ENCODE peak calls at places on chromosomes 5 and 9, in four cellular contexts. I is cardiac muscle cell, O is Peyer's patch, T is PC-3. F is an unnamed sample. For H3K4me1, the result is how much of the 10 kb centered on the place peaks cover.

GRCh38 chr5:16803831-16804230 is 132.3 kb downstream of the MYO10 start:
- DNase-seq in I (no peak), T (no peak), O (no peak), F (no peak)

GRCh38 chr9:35051069-35051967 is 21.1 kb downstream of the VCP start:
- DNase-seq in I (peak), O (peak), T (peak), F (no peak)

GRCh38 chr9:17795708-17796107 is 216.8 kb downstream of the SH3GL2 start:
- DNase-seq in I (no peak), O (no peak), T (no peak), F (no peak)

GRCh38 chr9:126449725-126450443 is 123.3 kb downstream of the MVB12B start:
- DNase-seq in O (no peak), T (no peak), I (no peak), F (no peak)

GRCh38 chr9:23598994-23599393 is 227.0 kb downstream of the ELAVL2 start:
- DNase-seq in I (no peak), O (no peak), T (peak), F (no peak)

GRCh38 chr5:155148694-155149093 is 135.1 kb downstream of the KIF4B start:
- DNase-seq in T (no peak), I (no peak), O (no peak), F (no peak)

GRCh38 chr5:109411627-109412026 is 1.9 kb upstream of the PJA2 start:
- DNase-seq in T (peak), O (no peak), I (no peak), F (no peak)

GRCh38 chr9:128203842-128204551 is 818 bp downstream of the DNM1 start:
- DNase-seq in I (peak), O (no peak), T (peak), F (peak)

GRCh38 chr9:31639444-31639843 is 745.0 kb upstream of the ACO1 start:
- DNase-seq in O (no peak), I (no peak), T (no peak), F (no peak)

GRCh38 chr5:45695680-45696093 is 493 bp downstream of the HCN1 start:
- DNase-seq in I (peak), T (no peak), O (no peak), F (no peak)

GRCh38 chr9:23492126-23493002 is 333.7 kb downstream of the ELAVL2 start:
- DNase-seq in I (peak), O (no peak), T (peak), F (no peak)

GRCh38 chr5:154380263-154380662 is 65.5 kb upstream of the SAP30L start:
- DNase-seq in T (no peak), O (no peak), I (no peak), F (no peak)

GRCh38 chr5:61329729-61330128 is 2.3 kb upstream of the ZSWIM6 start:
- DNase-seq in O (no peak), I (no peak), T (peak), F (no peak)

GRCh38 chr9:127783111-127783621 is 2.7 kb upstream of the CDK9 start:
- DNase-seq in T (no peak), O (peak), I (no peak), F (peak)

GRCh38 chr5:84119252-84119651 is 265.4 kb downstream of the EDIL3 start:
- DNase-seq in I (no peak), T (peak), O (no peak), F (no peak)
- H3K4me1 ChIP-seq in I (under half), T (under half), O (under half), F (under half)

GRCh38 chr9:8871396-8871795 is 1071.8 kb upstream of the DMAC1 start:
- DNase-seq in T (no peak), O (no peak), I (peak), F (no peak)
- H3K4me3 ChIP-seq in T (no peak), O (no peak), I (no peak), F (no peak)

GRCh38 chr9:134055981-134056461 is 11.8 kb downstream of the BRD3 start:
- DNase-seq in T (peak), I (no peak), O (peak), F (peak)
- H3K4me1 ChIP-seq in T (under half), I (under half), O (under half), F (under half)

GRCh38 chr9:22446589-22446949 is at the start of gene DMRTA1:
- DNase-seq in T (peak), O (peak), I (peak), F (peak)
- H3K4me3 ChIP-seq in T (peak), O (peak), I (peak), F (peak)

DNA sequence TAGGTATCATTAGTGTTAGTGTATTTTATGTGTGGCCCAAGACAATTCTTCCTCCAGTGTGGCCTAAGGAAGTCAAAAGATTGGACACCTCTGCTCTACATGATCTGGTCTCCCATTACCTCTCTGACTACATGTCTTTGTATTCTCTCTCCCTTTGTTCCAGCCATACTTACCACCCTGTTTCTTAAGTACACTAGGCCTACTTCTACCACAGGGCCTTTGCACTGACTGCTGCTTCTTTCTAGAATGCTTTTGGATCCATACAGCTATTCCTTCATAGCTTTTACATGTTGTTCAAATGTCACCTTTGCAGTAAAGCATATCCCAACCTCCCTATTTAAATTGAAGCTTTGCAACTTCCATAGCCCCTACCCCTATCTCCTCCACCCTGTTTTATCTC is 5.4 kb downstream of the XRCC4 start:
- DNase-seq in O (no peak), I (no peak), T (no peak), F (no peak)
- H3K4me1 ChIP-seq in O (under half), I (under half), T (under half), F (under half)

GRCh38 chr9:137175345-137175961 is 3.6 kb upstream of the TMEM210 start:
- DNase-seq in I (no peak), T (no peak), O (no peak), F (no peak)
- H3K4me3 ChIP-seq in I (no peak), T (no peak), O (no peak), F (no peak)

GRCh38 chr5:172127581-172127980 is 60.4 kb downstream of the STK10 start:
- DNase-seq in T (no peak), O (peak), I (no peak), F (no peak)
- H3K4me1 ChIP-seq in T (under half), O (under half), I (under half), F (under half)

DNA sequence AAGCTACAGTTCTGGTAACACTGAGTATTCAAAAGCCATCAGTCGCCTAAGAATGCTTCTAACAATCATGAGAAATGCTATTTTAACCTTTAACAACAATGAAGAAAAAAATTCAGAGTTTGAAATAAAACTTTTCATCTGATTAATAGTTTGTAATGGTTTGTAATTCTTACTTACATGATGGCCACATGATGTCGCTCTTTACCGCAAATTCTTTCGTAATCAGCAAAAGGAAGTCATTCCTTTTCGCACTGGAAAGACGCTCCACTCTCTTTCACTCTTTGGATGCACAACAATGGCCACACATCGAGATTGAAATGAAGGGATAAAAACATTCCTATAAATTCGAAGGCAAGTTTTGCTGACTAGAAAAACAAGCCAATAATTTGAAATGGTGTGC is at the start of gene PCDHA7:
- DNase-seq in I (no peak), O (no peak), T (no peak), F (no peak)
- H3K4me3 ChIP-seq in I (no peak), O (no peak), T (no peak), F (peak)

GRCh38 chr5:95907740-95908706 is 53.6 kb downstream of the ELL2 start:
- DNase-seq in I (no peak), T (no peak), O (no peak), F (no peak)
- H3K4me1 ChIP-seq in I (under half), T (under half), O (under half), F (under half)

GRCh38 chr5:37836173-37837100 is 3.4 kb downstream of the GDNF start:
- DNase-seq in O (no peak), I (peak), T (peak), F (no peak)

GRCh38 chr5:37835400-37835973 is 4.4 kb downstream of the GDNF start:
- DNase-seq in T (no peak), O (no peak), I (no peak), F (no peak)

GRCh38 chr5:37833990-37834389 is 5.9 kb downstream of the GDNF start:
- DNase-seq in O (no peak), T (no peak), I (peak), F (no peak)

GRCh38 chr5:37837101-37838032 is 2.5 kb downstream of the GDNF start:
- DNase-seq in O (peak), T (peak), I (peak), F (peak)

DNA sequence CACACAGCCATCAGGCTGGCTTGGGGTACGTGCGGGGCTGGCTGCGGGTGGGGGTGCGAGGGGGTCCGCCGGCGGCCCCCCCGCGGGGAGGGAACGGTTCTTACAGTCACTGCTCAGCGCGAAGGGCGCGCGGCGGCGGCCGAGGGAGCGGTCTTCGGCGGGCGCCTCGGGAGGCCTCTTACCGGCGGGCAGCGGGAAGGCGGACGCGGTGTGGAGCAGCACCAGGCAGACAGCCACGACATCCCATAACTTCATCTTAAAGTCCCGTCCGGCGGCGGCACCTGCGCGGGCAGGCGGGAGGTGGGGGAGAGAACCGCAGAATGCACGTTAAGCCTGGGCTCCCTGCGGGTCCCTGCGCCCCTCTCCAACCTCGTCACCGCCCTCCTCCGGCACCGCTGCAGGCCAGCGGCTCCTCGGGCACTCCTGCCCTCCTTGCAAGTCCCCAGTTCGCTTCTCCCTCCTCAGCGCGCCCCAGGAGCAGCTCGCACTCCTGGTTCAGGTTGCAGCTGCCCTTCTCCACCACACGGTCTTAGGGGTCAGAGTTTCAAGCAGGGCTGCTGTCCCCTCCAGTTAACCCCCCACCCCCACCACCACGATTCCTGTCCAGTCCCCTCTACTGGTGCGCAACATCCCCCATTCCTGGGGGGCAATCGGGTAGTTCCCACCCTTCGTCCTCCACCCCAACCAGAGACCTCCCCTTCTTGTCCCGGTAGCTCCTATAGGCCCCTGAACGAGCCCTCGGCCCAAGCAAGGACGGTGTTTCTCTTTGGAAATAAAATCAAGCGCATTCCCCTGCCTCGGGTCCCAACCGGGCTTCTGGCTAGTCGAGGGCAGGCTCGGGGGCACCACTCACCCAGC is 5.1 kb downstream of the GDNF start:
- DNase-seq in O (no peak), I (peak), T (no peak), F (no peak)
- H3K4me3 ChIP-seq in O (no peak), I (peak), T (peak), F (no peak)

F was measured in left lung.